ENCODE peak calls at places on chromosome 5, in four cellular contexts. Q, B, R and G are unnamed samples.
A peak's percentile ranks its signal among the peaks of the same experiment; 100 is the strongest.

GRCh38 chr5:26700759-26701384 is 337.5 kb downstream of the CDH9 start:
- DNase-seq in B (peak; percentile 45), Q (peak; percentile 26), R (no peak), G (peak; percentile 53)

GRCh38 chr5:128397878-128398277 is 140.2 kb downstream of the FBN2 start:
- DNase-seq in B (no peak), R (no peak), Q (no peak), G (no peak)

GRCh38 chr5:43367453-43367852 is 44.7 kb downstream of the CCL28 start:
- DNase-seq in R (no peak), Q (no peak), B (no peak), G (no peak)

GRCh38 chr5:151675225-151675955 is 11.3 kb downstream of the SPARC start:
- DNase-seq in R (no peak), B (no peak), Q (no peak), G (no peak)

GRCh38 chr5:96142786-96143434 is 181.3 kb upstream of the ELL2 start:
- DNase-seq in B (no peak), Q (no peak), R (no peak), G (no peak)

GRCh38 chr5:21613971-21614488 is 1239.1 kb downstream of the CDH12 start:
- DNase-seq in R (no peak), Q (no peak), B (no peak), G (no peak)

GRCh38 chr5:370959-371810 is 49.7 kb downstream of the AHRR start:
- DNase-seq in Q (no peak), B (no peak), R (no peak), G (no peak)

GRCh38 chr5:146060221-146060585 is 45.2 kb downstream of the PLAC8L1 start:
- DNase-seq in Q (no peak), B (no peak), R (no peak), G (no peak)

GRCh38 chr5:131252824-131253171 is 11.1 kb upstream of the CDC42SE2 start:
- DNase-seq in B (no peak), Q (peak; percentile 12), R (peak; percentile 81), G (no peak)

GRCh38 chr5:43661102-43661501 is 58.1 kb downstream of the NNT start:
- DNase-seq in Q (no peak), B (peak; percentile 40), R (no peak), G (no peak)

GRCh38 chr5:138032572-138033274 is at the start of gene FAM13B:
- DNase-seq in R (no peak), Q (peak; percentile 94), B (peak; percentile 46), G (peak; percentile 86)
- TF ChIP-seq TARDBP in R (no peak), Q (no peak), B (no peak), G (no peak)

GRCh38 chr5:133664422-133664821 is 52.1 kb upstream of the FSTL4 start:
- DNase-seq in B (no peak), R (no peak), Q (no peak), G (no peak)
- TF ChIP-seq TARDBP in B (no peak), R (no peak), Q (no peak), G (no peak)

GRCh38 chr5:154002093-154002492 is 36.6 kb downstream of the FAM114A2 start:
- DNase-seq in R (no peak), B (no peak), Q (no peak), G (no peak)
- TF ChIP-seq TARDBP in R (no peak), B (no peak), Q (no peak), G (no peak)

GRCh38 chr5:176166427-176166826 is 71.8 kb upstream of the SIMC1 start:
- DNase-seq in Q (no peak), R (no peak), B (no peak), G (no peak)
- TF ChIP-seq TARDBP in Q (no peak), R (no peak), B (no peak), G (no peak)

DNA sequence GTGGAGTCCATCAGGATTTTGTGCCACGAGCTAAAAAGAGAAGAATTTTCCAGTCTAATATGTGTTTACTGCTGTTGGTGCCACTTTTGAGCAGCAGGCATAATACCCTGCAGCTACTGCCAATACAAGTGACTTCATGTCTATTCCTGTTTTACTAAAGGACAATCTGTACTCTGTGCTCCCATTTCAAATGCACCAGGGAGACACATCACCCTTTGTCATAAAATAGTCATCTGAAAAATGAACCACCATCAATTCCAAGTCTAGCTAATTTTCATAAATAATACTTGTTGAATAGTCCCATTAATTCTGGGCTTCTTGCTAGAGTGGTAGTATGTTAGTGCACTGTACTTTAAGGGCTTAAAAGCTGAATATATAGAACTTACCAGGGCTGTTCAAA is 8.9 kb upstream of the PKD2L2 start:
- DNase-seq in Q (no peak), B (no peak), R (no peak), G (no peak)
- TF ChIP-seq TARDBP in Q (no peak), B (no peak), R (no peak), G (no peak)